ENCODE peak calls at places on chromosomes 1 and 21, in eight cellular contexts. One of them, this sample, is unnamed.

GRCh38 chr1:96236156-96236739 is 485.3 kb upstream of the PTBP2 start:
- DNase-seq in SK-N-SH: peak
- DNase-seq in neural progenitor cell: peak
- DNase-seq in OCI-LY7: peak
- DNase-seq in MM.1S: peak
- DNase-seq in IMR-90: peak
- DNase-seq in astrocyte: peak
- DNase-seq in fibroblast of lung: peak
- DNase-seq in this sample: peak

GRCh38 chr1:164602142-164602429 is 43.1 kb downstream of the PBX1 start:
- DNase-seq in SK-N-SH: no peak
- DNase-seq in neural progenitor cell: no peak
- DNase-seq in OCI-LY7: no peak
- DNase-seq in MM.1S: peak
- DNase-seq in IMR-90: no peak
- DNase-seq in astrocyte: no peak
- DNase-seq in fibroblast of lung: no peak
- DNase-seq in this sample: peak

GRCh38 chr21:42781981-42782722 is 97.2 kb downstream of the WDR4 start:
- DNase-seq in SK-N-SH: peak
- DNase-seq in neural progenitor cell: no peak
- DNase-seq in OCI-LY7: no peak
- DNase-seq in MM.1S: no peak
- DNase-seq in IMR-90: no peak
- DNase-seq in astrocyte: no peak
- DNase-seq in fibroblast of lung: no peak
- DNase-seq in this sample: no peak

GRCh38 chr1:231628207-231628876 is 1.8 kb downstream of the DISC1 start:
- DNase-seq in SK-N-SH: no peak
- DNase-seq in neural progenitor cell: no peak
- DNase-seq in OCI-LY7: no peak
- DNase-seq in MM.1S: no peak
- DNase-seq in IMR-90: peak
- DNase-seq in astrocyte: no peak
- DNase-seq in fibroblast of lung: no peak
- DNase-seq in this sample: no peak

GRCh38 chr1:108057536-108057935 is 92.6 kb upstream of the VAV3 start:
- DNase-seq in SK-N-SH: no peak
- DNase-seq in neural progenitor cell: peak
- DNase-seq in OCI-LY7: no peak
- DNase-seq in MM.1S: no peak
- DNase-seq in IMR-90: no peak
- DNase-seq in astrocyte: no peak
- DNase-seq in fibroblast of lung: peak
- DNase-seq in this sample: peak

GRCh38 chr1:59071289-59071688 is 225.6 kb upstream of the FGGY start:
- DNase-seq in SK-N-SH: no peak
- DNase-seq in neural progenitor cell: no peak
- DNase-seq in OCI-LY7: no peak
- DNase-seq in MM.1S: peak
- DNase-seq in IMR-90: no peak
- DNase-seq in astrocyte: no peak
- DNase-seq in fibroblast of lung: no peak
- DNase-seq in this sample: no peak

GRCh38 chr1:19664453-19665043 is at the start of gene HTR6:
- DNase-seq in SK-N-SH: peak
- DNase-seq in neural progenitor cell: no peak
- DNase-seq in OCI-LY7: no peak
- DNase-seq in MM.1S: no peak
- DNase-seq in IMR-90: no peak
- DNase-seq in astrocyte: no peak
- DNase-seq in fibroblast of lung: no peak
- DNase-seq in this sample: no peak

GRCh38 chr1:79704067-79704466 is 697.5 kb upstream of the ADGRL4 start:
- DNase-seq in SK-N-SH: no peak
- DNase-seq in neural progenitor cell: no peak
- DNase-seq in OCI-LY7: no peak
- DNase-seq in MM.1S: no peak
- DNase-seq in IMR-90: no peak
- DNase-seq in astrocyte: no peak
- DNase-seq in fibroblast of lung: no peak
- DNase-seq in this sample: no peak

GRCh38 chr1:93178418-93178817 is 1.8 kb downstream of the TMED5 start:
- DNase-seq in SK-N-SH: peak
- DNase-seq in neural progenitor cell: no peak
- DNase-seq in OCI-LY7: no peak
- DNase-seq in MM.1S: no peak
- DNase-seq in IMR-90: peak
- DNase-seq in astrocyte: peak
- DNase-seq in fibroblast of lung: peak
- DNase-seq in this sample: peak

GRCh38 chr1:194705123-194705522 is 1518.7 kb upstream of the B3GALT2 start:
- DNase-seq in SK-N-SH: no peak
- DNase-seq in neural progenitor cell: no peak
- DNase-seq in OCI-LY7: no peak
- DNase-seq in MM.1S: peak
- DNase-seq in IMR-90: peak
- DNase-seq in astrocyte: peak
- DNase-seq in fibroblast of lung: peak
- DNase-seq in this sample: no peak

GRCh38 chr1:30776097-30777059 is 18.8 kb upstream of the LAPTM5 start:
- DNase-seq in SK-N-SH: no peak
- DNase-seq in neural progenitor cell: no peak
- DNase-seq in OCI-LY7: no peak
- DNase-seq in MM.1S: no peak
- DNase-seq in IMR-90: no peak
- DNase-seq in astrocyte: no peak
- DNase-seq in fibroblast of lung: no peak
- DNase-seq in this sample: no peak

GRCh38 chr1:197807216-197807615 is 31.9 kb upstream of the DENND1B start:
- DNase-seq in SK-N-SH: no peak
- DNase-seq in neural progenitor cell: no peak
- DNase-seq in OCI-LY7: no peak
- DNase-seq in MM.1S: peak
- DNase-seq in IMR-90: no peak
- DNase-seq in astrocyte: no peak
- DNase-seq in fibroblast of lung: no peak
- DNase-seq in this sample: no peak
- H2AFZ ChIP-seq in SK-N-SH: no peak
- H2AFZ ChIP-seq in neural progenitor cell: no peak
- H2AFZ ChIP-seq in OCI-LY7: no peak
- H2AFZ ChIP-seq in MM.1S: peak
- H2AFZ ChIP-seq in IMR-90: no peak
- H2AFZ ChIP-seq in astrocyte: no peak
- H2AFZ ChIP-seq in fibroblast of lung: no peak
- H2AFZ ChIP-seq in this sample: no peak

GRCh38 chr1:200917291-200917817 is 22.7 kb downstream of the INAVA start:
- DNase-seq in SK-N-SH: no peak
- DNase-seq in neural progenitor cell: peak
- DNase-seq in OCI-LY7: no peak
- DNase-seq in MM.1S: no peak
- DNase-seq in IMR-90: no peak
- DNase-seq in astrocyte: no peak
- DNase-seq in fibroblast of lung: no peak
- DNase-seq in this sample: peak

GRCh38 chr1:200916681-200917080 is 22.0 kb downstream of the INAVA start:
- DNase-seq in SK-N-SH: no peak
- DNase-seq in neural progenitor cell: no peak
- DNase-seq in OCI-LY7: no peak
- DNase-seq in MM.1S: no peak
- DNase-seq in IMR-90: no peak
- DNase-seq in astrocyte: no peak
- DNase-seq in fibroblast of lung: no peak
- DNase-seq in this sample: no peak

GRCh38 chr1:200918006-200918405 is 23.3 kb downstream of the INAVA start:
- DNase-seq in SK-N-SH: no peak
- DNase-seq in neural progenitor cell: no peak
- DNase-seq in OCI-LY7: no peak
- DNase-seq in MM.1S: no peak
- DNase-seq in IMR-90: no peak
- DNase-seq in astrocyte: no peak
- DNase-seq in fibroblast of lung: no peak
- DNase-seq in this sample: no peak

GRCh38 chr1:200919386-200919785 is 24.7 kb downstream of the INAVA start:
- DNase-seq in SK-N-SH: no peak
- DNase-seq in neural progenitor cell: no peak
- DNase-seq in OCI-LY7: no peak
- DNase-seq in MM.1S: no peak
- DNase-seq in IMR-90: no peak
- DNase-seq in astrocyte: no peak
- DNase-seq in fibroblast of lung: no peak
- DNase-seq in this sample: no peak

GRCh38 chr1:200916152-200916551 is 21.5 kb downstream of the INAVA start:
- DNase-seq in SK-N-SH: no peak
- DNase-seq in neural progenitor cell: peak
- DNase-seq in OCI-LY7: no peak
- DNase-seq in MM.1S: no peak
- DNase-seq in IMR-90: no peak
- DNase-seq in astrocyte: no peak
- DNase-seq in fibroblast of lung: no peak
- DNase-seq in this sample: no peak
- TF ChIP-seq CTCF in SK-N-SH: no peak
- TF ChIP-seq CTCF in neural progenitor cell: peak
- TF ChIP-seq CTCF in OCI-LY7: no peak
- TF ChIP-seq CTCF in MM.1S: peak
- TF ChIP-seq CTCF in IMR-90: no peak
- TF ChIP-seq CTCF in astrocyte: no peak
- TF ChIP-seq CTCF in fibroblast of lung: no peak
- TF ChIP-seq CTCF in this sample: no peak

GRCh38 chr1:8285965-8286364 is 31.9 kb upstream of the SLC45A1 start:
- DNase-seq in SK-N-SH: no peak
- DNase-seq in neural progenitor cell: no peak
- DNase-seq in OCI-LY7: no peak
- DNase-seq in MM.1S: no peak
- DNase-seq in IMR-90: no peak
- DNase-seq in astrocyte: no peak
- DNase-seq in fibroblast of lung: no peak
- DNase-seq in this sample: no peak

GRCh38 chr1:8281843-8282509 is 35.9 kb upstream of the SLC45A1 start:
- DNase-seq in SK-N-SH: no peak
- DNase-seq in neural progenitor cell: no peak
- DNase-seq in OCI-LY7: no peak
- DNase-seq in MM.1S: no peak
- DNase-seq in IMR-90: peak
- DNase-seq in astrocyte: no peak
- DNase-seq in fibroblast of lung: no peak
- DNase-seq in this sample: no peak

GRCh38 chr1:8285103-8285502 is 32.8 kb upstream of the SLC45A1 start:
- DNase-seq in SK-N-SH: no peak
- DNase-seq in neural progenitor cell: no peak
- DNase-seq in OCI-LY7: no peak
- DNase-seq in MM.1S: no peak
- DNase-seq in IMR-90: no peak
- DNase-seq in astrocyte: no peak
- DNase-seq in fibroblast of lung: no peak
- DNase-seq in this sample: peak

GRCh38 chr1:8284167-8284566 is 33.7 kb upstream of the SLC45A1 start:
- DNase-seq in SK-N-SH: no peak
- DNase-seq in neural progenitor cell: no peak
- DNase-seq in OCI-LY7: no peak
- DNase-seq in MM.1S: no peak
- DNase-seq in IMR-90: peak
- DNase-seq in astrocyte: peak
- DNase-seq in fibroblast of lung: peak
- DNase-seq in this sample: peak

DNA sequence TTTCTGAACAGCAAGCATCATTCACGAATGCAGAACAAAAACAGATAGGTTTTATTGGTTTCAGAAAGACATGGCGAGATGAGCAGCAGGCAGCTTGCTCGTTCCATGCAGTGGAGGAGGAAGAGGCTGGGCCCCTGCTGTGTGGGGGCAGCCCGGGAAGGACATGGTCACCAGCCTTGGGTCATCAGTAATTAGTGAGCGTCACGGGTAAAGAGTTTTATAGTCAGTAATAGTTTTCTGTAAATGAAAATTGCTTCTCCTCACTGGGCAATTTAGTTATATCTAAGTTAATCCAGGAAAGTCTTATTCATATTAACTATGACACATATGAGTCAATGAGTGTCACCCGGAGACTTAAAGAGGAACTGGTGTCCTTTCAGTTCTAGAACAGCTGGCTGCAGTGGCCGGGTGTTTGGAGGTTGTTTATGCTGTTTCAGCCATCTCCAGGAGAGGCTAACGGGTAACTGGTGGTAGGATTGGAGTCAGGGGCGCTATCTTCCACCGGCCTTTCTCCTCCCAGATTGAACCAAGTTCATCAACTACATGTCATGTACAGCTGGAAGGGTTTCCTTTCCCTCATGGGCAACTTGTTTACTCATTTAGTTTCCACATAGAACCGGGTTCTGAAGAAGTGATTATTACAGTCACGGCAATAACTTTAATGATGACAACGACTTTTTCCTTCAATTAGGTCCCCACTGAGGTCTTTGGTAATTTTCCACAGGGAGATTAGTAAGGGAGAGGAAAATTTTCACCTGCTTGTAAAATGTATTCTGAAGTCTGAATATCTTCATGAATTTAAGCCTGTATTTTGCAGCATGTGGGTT is 34.6 kb upstream of the SLC45A1 start:
- DNase-seq in SK-N-SH: no peak
- DNase-seq in neural progenitor cell: no peak
- DNase-seq in OCI-LY7: peak
- DNase-seq in MM.1S: no peak
- DNase-seq in IMR-90: no peak
- DNase-seq in astrocyte: no peak
- DNase-seq in fibroblast of lung: no peak
- DNase-seq in this sample: no peak
- H2AFZ ChIP-seq in SK-N-SH: no peak
- H2AFZ ChIP-seq in neural progenitor cell: no peak
- H2AFZ ChIP-seq in OCI-LY7: no peak
- H2AFZ ChIP-seq in MM.1S: no peak
- H2AFZ ChIP-seq in IMR-90: peak
- H2AFZ ChIP-seq in astrocyte: no peak
- H2AFZ ChIP-seq in fibroblast of lung: no peak
- H2AFZ ChIP-seq in this sample: no peak

DNA sequence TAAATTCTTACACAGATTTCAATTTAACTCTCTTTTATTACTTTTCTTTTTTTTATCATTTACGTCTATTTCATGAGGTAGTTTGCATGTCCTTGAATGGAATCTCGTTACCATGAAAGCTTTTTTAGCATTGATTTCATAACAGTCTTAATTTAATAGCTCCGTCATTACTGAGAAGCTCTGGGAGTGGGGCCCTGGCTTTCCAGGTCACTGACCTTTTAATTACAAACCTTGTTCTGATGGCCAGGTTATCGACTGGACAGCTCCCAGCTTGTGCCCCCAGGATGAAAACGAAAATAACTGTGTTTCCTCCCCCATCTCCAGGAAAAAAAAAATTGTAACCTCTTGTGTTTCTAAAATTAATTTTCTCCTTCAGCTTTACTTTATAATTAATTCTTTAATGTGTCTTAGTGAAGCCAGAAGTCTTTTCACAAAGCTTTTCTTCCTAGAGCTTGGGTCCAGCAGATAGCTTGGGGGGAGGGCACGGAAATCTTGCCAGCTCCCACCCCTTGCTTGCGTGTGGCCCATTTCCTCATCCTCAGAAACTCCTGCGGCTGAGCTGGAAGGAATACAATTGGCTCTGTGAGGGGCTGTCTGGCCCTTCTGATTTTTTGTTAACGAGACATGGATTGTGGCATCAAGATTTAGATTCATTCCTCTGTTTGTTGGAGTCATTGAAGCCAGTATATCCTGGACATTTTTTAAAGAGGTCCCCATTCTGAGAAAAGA is 65.7 kb downstream of the PEX14 start:
- DNase-seq in SK-N-SH: peak
- DNase-seq in neural progenitor cell: no peak
- DNase-seq in OCI-LY7: no peak
- DNase-seq in MM.1S: no peak
- DNase-seq in IMR-90: peak
- DNase-seq in astrocyte: peak
- DNase-seq in fibroblast of lung: peak
- DNase-seq in this sample: no peak
- TF ChIP-seq CTCF in SK-N-SH: no peak
- TF ChIP-seq CTCF in neural progenitor cell: no peak
- TF ChIP-seq CTCF in OCI-LY7: no peak
- TF ChIP-seq CTCF in MM.1S: no peak
- TF ChIP-seq CTCF in IMR-90: no peak
- TF ChIP-seq CTCF in astrocyte: no peak
- TF ChIP-seq CTCF in fibroblast of lung: no peak
- TF ChIP-seq CTCF in this sample: no peak

This sample was measured in mammary epithelial cell.